ENCODE peak calls at places on chromosomes 4 and X, in nine cellular contexts. I is kidney epithelial cell; D is CD4-positive, CD25-positive, alpha-beta regulatory T cell; X is choroid plexus epithelial cell; F is astrocyte of the cerebellum; T is kidney; E is GM23248; U is LNCaP clone FGC; Z is SJSA1. Q is an unnamed sample.

GRCh38 chr4:55722132-55722531 is 86.0 kb upstream of the NMU start:
- DNase-seq in I (no peak), U (no peak), X (no peak), Z (no peak), E (no peak), T (no peak), D (no peak), F (no peak), Q (no peak)

GRCh38 chrX:148649145-148649645 is 148.8 kb downstream of the AFF2 start:
- DNase-seq in X (no peak), U (no peak), D (no peak), F (peak), Z (no peak), E (peak), T (no peak), I (no peak), Q (no peak)

GRCh38 chrX:10514891-10515290 is 105.5 kb downstream of the MID1 start:
- DNase-seq in D (no peak), U (no peak), X (peak), I (no peak), T (no peak), E (peak), F (peak), Z (no peak), Q (peak)

GRCh38 chr4:105414316-105414715 is 59.5 kb downstream of the PPA2 start:
- DNase-seq in Z (no peak), T (peak), E (no peak), X (no peak), U (no peak), D (no peak), F (no peak), I (no peak), Q (no peak)

GRCh38 chr4:7326693-7327340 is 107.9 kb downstream of the PSAPL1 start:
- DNase-seq in X (no peak), Z (no peak), E (no peak), T (peak), F (no peak), D (no peak), U (no peak), I (no peak), Q (no peak)

GRCh38 chr4:48033825-48034413 is 17.3 kb downstream of the NIPAL1 start:
- DNase-seq in U (no peak), E (peak), I (no peak), X (peak), T (no peak), Z (no peak), F (no peak), D (peak), Q (peak)

GRCh38 chr4:184850431-184851199 is 24.8 kb upstream of the ACSL1 start:
- DNase-seq in I (no peak), Z (no peak), T (no peak), E (no peak), U (no peak), D (no peak), F (no peak), X (no peak), Q (no peak)

GRCh38 chr4:169619518-169619957 is 840 bp upstream of the CLCN3 start:
- DNase-seq in X (peak), I (no peak), U (no peak), Z (peak), F (no peak), D (peak), T (no peak), E (peak), Q (peak)

GRCh38 chr4:20288846-20289512 is 37.3 kb downstream of the SLIT2 start:
- DNase-seq in Z (no peak), D (no peak), F (peak), T (no peak), E (peak), I (no peak), X (no peak), U (no peak), Q (peak)

GRCh38 chr4:119050501-119051090 is 85.0 kb upstream of the MYOZ2 start:
- DNase-seq in U (no peak), F (no peak), D (no peak), E (peak), X (peak), Z (no peak), T (no peak), I (no peak), Q (no peak)

GRCh38 chr4:19752600-19752999 is 499.1 kb upstream of the SLIT2 start:
- DNase-seq in I (no peak), U (no peak), D (no peak), Z (no peak), E (no peak), F (no peak), X (no peak), T (no peak), Q (no peak)

GRCh38 chrX:80876877-80877276 is 67.2 kb upstream of the BRWD3 start:
- DNase-seq in T (no peak), U (peak), Z (no peak), I (peak), F (peak), D (peak), E (peak), X (peak), Q (peak)

GRCh38 chrX:153731117-153731844 is 6.6 kb downstream of the ABCD1 start:
- DNase-seq in X (peak), I (no peak), E (peak), U (no peak), T (no peak), F (no peak), Z (no peak), D (no peak), Q (peak)

GRCh38 chrX:121084903-121085611 is 37.6 kb downstream of the GLUD2 start:
- DNase-seq in Z (no peak), X (no peak), U (no peak), D (no peak), E (no peak), T (no peak), F (no peak), I (no peak), Q (no peak)

GRCh38 chrX:18885317-18886004 is 98.5 kb downstream of the PHKA2 start:
- DNase-seq in X (peak), T (no peak), E (peak), U (no peak), D (peak), Z (peak), I (no peak), F (no peak), Q (no peak)
- H3K4me3 ChIP-seq in X (peak), T (peak), E (peak), U (no peak), D (peak), Z (no peak), I (no peak), F (no peak), Q (peak)

DNA sequence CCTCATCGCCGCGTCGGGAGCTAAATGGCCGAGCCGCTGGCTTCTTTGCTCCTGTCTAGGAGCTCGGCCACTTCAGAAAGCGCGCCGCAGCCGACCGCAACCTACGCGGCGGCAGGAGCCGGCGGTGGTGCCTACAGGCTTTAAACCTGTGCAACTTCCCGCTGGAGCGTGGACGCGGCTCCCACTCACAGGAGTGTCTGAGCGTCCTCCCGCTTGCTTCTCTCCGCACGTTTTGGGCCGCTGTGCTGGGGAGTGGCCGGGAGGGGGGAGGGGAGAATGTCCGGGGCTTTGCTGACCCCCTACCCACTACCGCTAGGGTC is 1.0 kb downstream of the NHSL2 start:
- DNase-seq in U (no peak), X (no peak), F (no peak), D (no peak), I (no peak), E (peak), Z (no peak), T (no peak), Q (peak)
- H3K4me3 ChIP-seq in U (no peak), X (peak), F (peak), D (no peak), I (peak), E (peak), Z (no peak), T (no peak), Q (peak)

GRCh38 chrX:44903842-44904530 is 31.0 kb downstream of the KDM6A start:
- DNase-seq in F (no peak), I (no peak), U (no peak), Z (peak), X (no peak), T (no peak), E (peak), D (no peak), Q (no peak)
- H3K4me3 ChIP-seq in F (no peak), I (no peak), U (peak), Z (peak), X (no peak), T (no peak), E (peak), D (no peak), Q (no peak)

DNA sequence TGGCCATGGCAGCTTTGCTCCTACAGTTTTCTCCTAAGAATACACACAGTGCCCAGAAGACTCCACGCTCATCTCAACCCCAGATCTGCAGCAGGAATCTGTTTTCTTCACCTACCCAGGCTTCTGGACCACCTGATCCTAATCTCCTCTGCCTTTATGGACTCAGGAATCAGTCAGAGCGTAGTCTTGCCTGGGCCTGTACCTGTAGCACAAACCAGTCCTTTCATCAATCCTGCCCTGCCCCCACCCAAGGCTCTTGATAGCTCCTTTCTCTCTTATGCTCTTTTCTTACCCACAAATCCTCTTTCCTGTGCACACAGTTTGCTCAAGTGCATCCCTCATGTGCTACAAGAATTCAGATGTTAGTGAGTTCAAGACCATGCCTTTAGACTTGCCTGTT is 89.7 kb downstream of the ZNF718 start:
- DNase-seq in F (no peak), Z (no peak), E (no peak), X (no peak), T (no peak), I (no peak), D (no peak), U (no peak), Q (no peak)
- H3K4me3 ChIP-seq in F (no peak), Z (no peak), E (no peak), X (no peak), T (no peak), I (no peak), D (no peak), U (no peak), Q (no peak)

DNA sequence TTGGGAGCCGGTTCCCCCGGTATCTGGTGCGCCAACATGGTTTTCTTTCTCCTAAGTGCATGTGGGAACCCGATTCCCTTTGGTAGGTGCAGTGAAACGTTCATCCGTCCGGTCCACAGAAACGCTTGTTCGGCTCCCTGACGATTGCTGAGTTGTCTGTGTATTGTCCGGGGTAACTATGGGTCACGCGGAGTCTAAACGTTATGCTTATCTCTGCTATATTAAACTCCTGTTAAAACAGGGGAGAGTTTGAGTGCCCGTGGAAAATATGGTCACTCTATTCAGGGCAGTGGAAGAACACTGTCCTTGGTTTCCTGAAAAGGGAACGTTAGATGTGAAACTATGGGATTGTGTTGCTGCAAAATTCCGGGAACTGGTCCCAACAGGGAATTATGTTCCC is 32.4 kb upstream of the MGST2 start:
- DNase-seq in I (no peak), D (no peak), U (no peak), Z (no peak), F (no peak), T (no peak), X (no peak), E (no peak), Q (no peak)
- H3K4me3 ChIP-seq in I (no peak), D (no peak), U (no peak), Z (no peak), F (no peak), T (peak), X (peak), E (no peak), Q (no peak)

GRCh38 chr4:1667273-1667672 is 16.8 kb downstream of the FAM53A start:
- DNase-seq in E (no peak), X (no peak), Z (no peak), D (no peak), F (no peak), I (no peak), T (no peak), U (no peak), Q (no peak)

GRCh38 chr4:1669270-1669669 is 14.8 kb downstream of the FAM53A start:
- DNase-seq in I (no peak), T (no peak), E (no peak), U (no peak), Z (no peak), D (no peak), F (no peak), X (no peak), Q (no peak)

GRCh38 chr4:1668488-1668840 is 15.6 kb downstream of the FAM53A start:
- DNase-seq in Z (no peak), U (no peak), I (no peak), X (no peak), F (no peak), D (no peak), T (no peak), E (no peak), Q (no peak)

GRCh38 chr4:1669850-1670249 is 14.3 kb downstream of the FAM53A start:
- DNase-seq in E (no peak), X (no peak), Z (no peak), T (no peak), I (no peak), D (no peak), U (no peak), F (no peak), Q (no peak)

DNA sequence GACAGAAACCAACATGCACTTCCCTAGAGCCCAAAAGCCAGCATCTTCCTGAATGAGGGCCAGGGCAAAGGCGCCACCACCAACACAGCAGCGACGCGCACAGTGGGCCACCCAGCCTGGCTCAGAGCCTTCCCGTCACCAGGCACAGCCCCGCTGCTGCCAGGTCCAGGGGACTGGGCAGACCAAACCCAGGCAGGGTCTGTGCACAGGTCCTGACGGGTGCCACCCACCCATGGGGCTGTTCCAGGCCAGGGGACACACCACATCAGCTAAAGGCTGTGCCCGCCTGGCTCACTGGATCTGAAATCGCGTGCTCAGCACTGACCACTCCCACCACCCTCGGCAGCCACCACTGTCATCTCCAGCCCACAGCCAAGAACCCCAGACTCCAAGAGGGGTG is 13.8 kb downstream of the FAM53A start:
- DNase-seq in X (no peak), Z (no peak), D (no peak), T (no peak), U (no peak), F (no peak), I (no peak), E (no peak), Q (no peak)
- H3K4me3 ChIP-seq in X (no peak), Z (no peak), D (no peak), T (no peak), U (no peak), F (no peak), I (no peak), E (no peak), Q (no peak)

GRCh38 chr4:26194764-26195163 is 126.0 kb upstream of the RBPJ start:
- DNase-seq in T (no peak), D (no peak), X (no peak), Z (no peak), E (no peak), U (no peak), I (no peak), F (no peak), Q (no peak)

GRCh38 chr4:26201119-26201518 is 119.7 kb upstream of the RBPJ start:
- DNase-seq in X (no peak), Z (no peak), E (peak), I (no peak), F (no peak), T (no peak), D (no peak), U (no peak), Q (peak)

GRCh38 chr4:26196567-26196966 is 124.2 kb upstream of the RBPJ start:
- DNase-seq in D (no peak), T (no peak), U (no peak), X (no peak), F (no peak), E (no peak), Z (no peak), I (no peak), Q (no peak)

GRCh38 chr4:26199566-26199965 is 121.2 kb upstream of the RBPJ start:
- DNase-seq in T (no peak), F (no peak), E (no peak), D (no peak), Z (no peak), X (no peak), I (no peak), U (no peak), Q (no peak)

GRCh38 chr4:26197018-26197779 is 123.6 kb upstream of the RBPJ start:
- DNase-seq in T (no peak), D (no peak), Z (peak), X (peak), U (no peak), I (peak), E (peak), F (peak), Q (peak)
- H3K4me3 ChIP-seq in T (no peak), D (peak), Z (no peak), X (no peak), U (no peak), I (no peak), E (no peak), F (no peak), Q (no peak)

GRCh38 chrX:40003982-40004535 is 93.7 kb downstream of the BCOR start:
- DNase-seq in F (no peak), X (no peak), E (no peak), I (no peak), D (no peak), Z (no peak), U (no peak), T (no peak), Q (no peak)

GRCh38 chrX:40005290-40006011 is 92.3 kb downstream of the BCOR start:
- DNase-seq in E (no peak), U (no peak), T (no peak), D (no peak), X (no peak), F (no peak), I (no peak), Z (no peak), Q (no peak)

GRCh38 chrX:40006025-40007017 is 91.4 kb downstream of the BCOR start:
- DNase-seq in T (peak), X (no peak), F (no peak), Z (no peak), U (no peak), D (no peak), I (no peak), E (peak), Q (no peak)

GRCh38 chrX:40003071-40003981 is 94.4 kb downstream of the BCOR start:
- DNase-seq in Z (no peak), I (no peak), U (no peak), F (no peak), X (no peak), E (no peak), D (no peak), T (no peak), Q (no peak)

DNA sequence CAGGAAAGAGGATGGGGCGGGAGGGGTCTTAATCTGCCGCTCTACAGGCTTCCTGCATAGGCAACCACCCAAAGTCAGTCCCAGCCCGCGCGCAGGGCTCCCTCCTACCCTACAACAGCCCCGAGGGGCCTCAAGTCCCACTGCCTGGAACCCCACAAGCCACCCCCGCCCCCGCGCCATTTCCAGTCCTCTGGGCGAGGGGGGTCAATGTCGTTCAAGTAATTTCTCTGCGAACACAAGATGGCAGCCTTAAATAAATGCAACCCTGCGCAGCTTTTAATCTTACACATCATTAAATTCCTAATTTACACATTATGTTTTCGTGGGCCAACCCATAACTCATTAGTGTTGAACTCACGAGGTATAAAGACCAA is 92.9 kb downstream of the BCOR start:
- DNase-seq in E (no peak), D (no peak), X (no peak), T (no peak), F (no peak), Z (no peak), I (no peak), U (no peak), Q (no peak)
- H3K4me3 ChIP-seq in E (no peak), D (no peak), X (no peak), T (no peak), F (no peak), Z (no peak), I (no peak), U (no peak), Q (no peak)

GRCh38 chr4:82213485-82214162 is 160.2 kb downstream of the HNRNPD start:
- DNase-seq in U (no peak), F (no peak), T (no peak), Z (no peak), X (no peak), D (peak), I (no peak), E (no peak), Q (no peak)

GRCh38 chr4:82219346-82219745 is 154.4 kb downstream of the HNRNPD start:
- DNase-seq in Z (no peak), I (no peak), D (no peak), T (no peak), F (no peak), X (no peak), E (no peak), U (no peak), Q (no peak)

GRCh38 chr4:82216231-82216630 is 157.6 kb downstream of the HNRNPD start:
- DNase-seq in D (no peak), E (no peak), U (no peak), I (no peak), T (no peak), X (no peak), F (no peak), Z (no peak), Q (no peak)

GRCh38 chr4:82217986-82218715 is 155.6 kb downstream of the HNRNPD start:
- DNase-seq in U (no peak), D (peak), X (peak), E (peak), I (no peak), T (no peak), Z (no peak), F (no peak), Q (peak)

GRCh38 chr4:82215800-82216199 is 158.0 kb downstream of the HNRNPD start:
- DNase-seq in Z (no peak), E (no peak), T (no peak), U (no peak), I (no peak), D (no peak), X (no peak), F (no peak), Q (no peak)
- H3K4me3 ChIP-seq in Z (no peak), E (no peak), T (no peak), U (no peak), I (no peak), D (no peak), X (no peak), F (no peak), Q (no peak)

GRCh38 chrX:108437789-108438623 is at the start of gene COL4A6:
- DNase-seq in Z (no peak), I (no peak), E (peak), T (peak), X (no peak), D (no peak), U (no peak), F (no peak), Q (peak)

GRCh38 chrX:108447303-108447702 is 7.7 kb downstream of the COL4A5 start:
- DNase-seq in D (no peak), F (no peak), U (no peak), T (no peak), E (peak), X (peak), I (no peak), Z (no peak), Q (peak)

GRCh38 chrX:108439434-108439883 is at the start of gene COL4A5:
- DNase-seq in Z (peak), E (peak), F (peak), X (peak), U (peak), I (peak), D (no peak), T (no peak), Q (peak)

GRCh38 chrX:108439961-108440696 is 491 bp downstream of the COL4A5 start:
- DNase-seq in T (peak), D (no peak), U (no peak), E (peak), Z (no peak), I (no peak), X (peak), F (no peak), Q (peak)

GRCh38 chrX:108443065-108443464 is 3.4 kb downstream of the COL4A5 start:
- DNase-seq in Z (no peak), U (no peak), F (no peak), I (no peak), T (no peak), E (no peak), X (no peak), D (no peak), Q (no peak)
- H3K4me3 ChIP-seq in Z (no peak), U (no peak), F (no peak), I (no peak), T (no peak), E (no peak), X (peak), D (no peak), Q (no peak)

Q was measured in foreskin fibroblast.